ENCODE peak calls at places on chromosomes 5 and 9, in five cellular contexts. N, F, K, E and W are unnamed samples.

GRCh38 chr9:106653111-106653697 is 209.8 kb upstream of the ZNF462 start:
- DNase-seq in N (no peak), F (no peak), K (no peak), E (no peak), W (no peak)

GRCh38 chr9:137217276-137218211 is 4.5 kb downstream of the RNF208 start:
- DNase-seq in N (peak), F (peak), K (no peak), E (no peak), W (no peak)

GRCh38 chr5:122458278-122458872 is 146.3 kb downstream of the SNCAIP start:
- DNase-seq in N (no peak), F (no peak), K (no peak), E (no peak), W (no peak)

GRCh38 chr5:91024727-91025126 is 358.4 kb downstream of the ARRDC3 start:
- DNase-seq in N (no peak), F (peak), K (no peak), E (no peak), W (no peak)

GRCh38 chr5:74934949-74935751 is 69.0 kb upstream of the FAM169A start:
- DNase-seq in N (no peak), F (no peak), K (no peak), E (peak), W (no peak)

GRCh38 chr5:133819977-133820471 is 148.4 kb downstream of the C5orf15 start:
- DNase-seq in N (no peak), F (no peak), K (no peak), E (no peak), W (no peak)

GRCh38 chr5:168530751-168531150 is 1.6 kb downstream of the FBLL1 start:
- DNase-seq in N (no peak), F (no peak), K (no peak), E (no peak), W (no peak)

GRCh38 chr5:37637165-37637845 is 202.5 kb downstream of the GDNF start:
- DNase-seq in N (no peak), F (no peak), K (no peak), E (no peak), W (no peak)

GRCh38 chr5:88819332-88819999 is 63.5 kb downstream of the MEF2C start:
- DNase-seq in N (no peak), F (no peak), K (no peak), E (no peak), W (no peak)

GRCh38 chr5:64229163-64229774 is 63.6 kb downstream of the RNF180 start:
- DNase-seq in N (no peak), F (no peak), K (no peak), E (no peak), W (no peak)
- TF ChIP-seq CTCF in N (no peak), F (peak), K (peak), E (peak), W (peak)

GRCh38 chr5:107104774-107105050 is 566.0 kb downstream of the EFNA5 start:
- DNase-seq in N (no peak), F (no peak), K (no peak), E (no peak), W (no peak)
- TF ChIP-seq CTCF in N (no peak), F (no peak), K (no peak), E (no peak), W (no peak)

GRCh38 chr9:37390759-37391158 is 31.7 kb upstream of the GRHPR start:
- DNase-seq in N (no peak), F (no peak), K (no peak), E (no peak), W (no peak)
- TF ChIP-seq CTCF in N (peak), F (peak), K (peak), E (peak), W (peak)

DNA sequence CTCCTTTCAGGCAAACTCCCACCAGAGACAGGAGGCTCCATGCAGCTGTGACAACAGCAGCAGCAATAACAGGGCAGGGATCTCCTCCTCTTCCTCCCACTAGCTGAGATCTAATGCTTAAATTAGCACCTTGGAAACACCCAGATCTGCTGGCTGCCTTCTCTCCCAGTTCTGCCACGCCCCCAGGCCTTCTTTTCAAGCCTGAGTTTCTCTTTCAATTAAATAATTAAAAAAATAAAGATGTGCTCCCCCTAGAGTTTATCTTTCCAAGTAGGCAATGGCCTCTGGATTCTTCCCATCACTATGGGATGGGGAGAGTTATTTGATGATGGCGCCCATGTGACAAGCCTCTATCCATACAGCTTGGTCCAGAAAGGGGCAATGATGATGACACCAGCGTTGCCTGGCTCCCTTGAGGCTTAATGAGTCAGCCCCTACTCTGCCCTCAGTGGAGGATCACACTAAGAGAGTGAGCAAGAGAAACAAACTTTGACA is 3.8 kb downstream of the FAM219A start:
- DNase-seq in N (no peak), F (no peak), K (no peak), E (no peak), W (no peak)
- TF ChIP-seq CTCF in N (no peak), F (no peak), K (no peak), E (no peak), W (no peak)

DNA sequence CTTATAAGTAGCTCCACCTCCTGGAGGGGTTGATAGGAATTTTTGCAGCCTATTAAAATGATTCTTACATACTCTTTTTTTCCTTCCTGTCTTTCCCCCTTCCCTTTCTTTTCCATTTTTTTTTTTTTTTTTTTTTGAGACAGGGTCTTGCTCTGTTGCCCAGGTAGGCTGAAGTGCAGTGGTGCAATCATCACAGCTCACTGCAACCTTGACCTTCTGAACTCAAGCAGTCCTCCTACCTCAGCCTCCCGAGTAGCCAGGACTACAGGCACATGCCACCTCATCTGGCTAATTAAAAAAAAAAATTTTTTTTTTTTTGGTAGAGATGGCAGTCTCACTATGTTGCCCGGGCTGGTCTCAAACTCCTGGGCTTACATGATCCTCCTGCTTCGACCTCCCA is 4.3 kb upstream of the TBC1D2 start:
- DNase-seq in N (no peak), F (no peak), K (no peak), E (no peak), W (no peak)
- TF ChIP-seq CTCF in N (no peak), F (no peak), K (no peak), E (peak), W (no peak)

GRCh38 chr9:133715866-133716563 is 22.1 kb downstream of the SARDH start:
- DNase-seq in N (no peak), F (peak), K (peak), E (no peak), W (no peak)
- TF ChIP-seq CTCF in N (peak), F (peak), K (peak), E (peak), W (no peak)

GRCh38 chr9:38158628-38159027 is 89.6 kb upstream of the SHB start:
- DNase-seq in N (no peak), F (no peak), K (no peak), E (no peak), W (no peak)

GRCh38 chr9:38153910-38154291 is 84.9 kb upstream of the SHB start:
- DNase-seq in N (no peak), F (no peak), K (no peak), E (no peak), W (no peak)

GRCh38 chr9:38153152-38153909 is 84.3 kb upstream of the SHB start:
- DNase-seq in N (no peak), F (no peak), K (no peak), E (no peak), W (no peak)

GRCh38 chr9:38157711-38158110 is 88.7 kb upstream of the SHB start:
- DNase-seq in N (no peak), F (no peak), K (no peak), E (no peak), W (no peak)

GRCh38 chr9:38154501-38155421 is 85.7 kb upstream of the SHB start:
- DNase-seq in N (no peak), F (no peak), K (no peak), E (no peak), W (no peak)
- TF ChIP-seq CTCF in N (no peak), F (no peak), K (no peak), E (no peak), W (no peak)

GRCh38 chr9:133445293-133445969 is 14.3 kb upstream of the CACFD1 start:
- DNase-seq in N (no peak), F (no peak), K (peak), E (no peak), W (no peak)

GRCh38 chr9:133453651-133454050 is 6.1 kb upstream of the CACFD1 start:
- DNase-seq in N (no peak), F (no peak), K (no peak), E (no peak), W (no peak)

GRCh38 chr9:133452562-133452961 is 7.2 kb upstream of the CACFD1 start:
- DNase-seq in N (no peak), F (no peak), K (no peak), E (no peak), W (no peak)

GRCh38 chr9:133448487-133448972 is 11.2 kb upstream of the CACFD1 start:
- DNase-seq in N (no peak), F (no peak), K (no peak), E (no peak), W (no peak)

DNA sequence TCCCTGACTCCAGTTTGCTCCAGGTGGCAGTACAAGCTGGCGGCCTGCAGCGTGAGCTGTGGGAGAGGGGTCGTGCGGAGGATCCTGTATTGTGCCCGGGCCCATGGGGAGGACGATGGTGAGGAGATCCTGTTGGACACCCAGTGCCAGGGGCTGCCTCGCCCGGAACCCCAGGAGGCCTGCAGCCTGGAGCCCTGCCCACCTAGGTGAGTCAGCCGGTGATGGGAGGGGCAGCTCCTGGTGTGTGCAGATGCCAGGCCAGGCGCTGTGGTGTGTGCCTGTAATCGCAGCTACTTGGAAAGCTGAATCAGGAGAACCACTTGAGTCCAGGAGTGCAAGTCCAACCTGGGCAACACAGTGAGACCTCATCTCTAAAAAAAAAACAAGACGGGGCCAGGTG is 10.0 kb upstream of the CACFD1 start:
- DNase-seq in N (peak), F (no peak), K (peak), E (no peak), W (no peak)
- TF ChIP-seq CTCF in N (no peak), F (no peak), K (no peak), E (no peak), W (no peak)

GRCh38 chr9:81826541-81826906 is 101.7 kb upstream of the SPATA31D4 start:
- DNase-seq in N (no peak), F (no peak), K (no peak), E (no peak), W (no peak)
- TF ChIP-seq CTCF in N (no peak), F (no peak), K (no peak), E (no peak), W (no peak)